ENCODE peak calls at places on chromosomes 2 and 18, in nine cellular contexts. L is Peyer's patch; Q is CD4-positive, alpha-beta T cell; W is GM06990; Y is fibroblast of the aortic adventitia; F is breast epithelium; D is lower lobe of right lung; H is WTC11; G is bronchial epithelial cell. A is an unnamed sample.

GRCh38 chr2:26477911-26478253 is at the start of gene OTOF:
- DNase-seq in Q (no peak), H (no peak), F (no peak), L (no peak), D (no peak), Y (peak; percentile 68), W (no peak), G (peak; percentile 29), A (no peak)

GRCh38 chr2:237600205-237600846 is 9.8 kb upstream of the RAB17 start:
- DNase-seq in Y (peak; percentile 81), Q (no peak), W (no peak), F (no peak), L (no peak), G (no peak), D (no peak), H (no peak), A (no peak)

GRCh38 chr18:79403723-79404566 is 8.2 kb downstream of the NFATC1 start:
- DNase-seq in H (no peak), Y (no peak), L (peak; percentile 30), G (peak; percentile 40), Q (no peak), D (peak; percentile 43), F (no peak), W (no peak), A (no peak)

GRCh38 chr2:155485141-155485842 is 786.8 kb downstream of the KCNJ3 start:
- DNase-seq in F (no peak), Q (no peak), D (no peak), H (no peak), L (no peak), W (no peak), G (peak; percentile 46), Y (no peak), A (no peak)

GRCh38 chr2:72694715-72695496 is 130.9 kb downstream of the EXOC6B start:
- DNase-seq in W (no peak), F (no peak), G (no peak), L (peak; percentile 72), H (no peak), Q (no peak), Y (peak; percentile 88), D (no peak), A (no peak)

GRCh38 chr18:35042389-35043066 is 1.3 kb downstream of the MAPRE2 start:
- DNase-seq in Q (no peak), Y (peak; percentile 66), L (no peak), G (peak; percentile 10), D (no peak), H (no peak), W (peak; percentile 33), F (no peak), A (no peak)

GRCh38 chr18:8858888-8859511 is 153.6 kb downstream of the MTCL1 start:
- DNase-seq in L (no peak), D (no peak), W (no peak), Q (no peak), H (no peak), Y (peak; percentile 99), F (no peak), G (peak; percentile 99), A (no peak)

GRCh38 chr2:220962556-220962955 is 609.5 kb downstream of the EPHA4 start:
- DNase-seq in Y (peak; percentile 4), H (no peak), W (no peak), Q (no peak), F (no peak), G (no peak), D (no peak), L (no peak), A (no peak)

GRCh38 chr2:160402498-160402897 is 91.1 kb downstream of the RBMS1 start:
- DNase-seq in G (no peak), W (no peak), F (no peak), L (no peak), D (no peak), Y (no peak), H (no peak), Q (no peak), A (no peak)

GRCh38 chr2:216881411-216881810 is 21.5 kb upstream of the TNP1 start:
- DNase-seq in W (no peak), L (no peak), Q (no peak), F (no peak), H (no peak), Y (no peak), D (no peak), G (no peak), A (no peak)

GRCh38 chr2:146826388-146826787 is 1018.4 kb upstream of the ACVR2A start:
- DNase-seq in Q (no peak), D (no peak), F (no peak), W (no peak), G (no peak), L (no peak), Y (no peak), H (no peak), A (no peak)

GRCh38 chr2:11421863-11422490 is 44.0 kb downstream of the E2F6 start:
- DNase-seq in W (no peak), H (no peak), L (no peak), F (no peak), D (no peak), Q (no peak), G (no peak), Y (no peak), A (no peak)

GRCh38 chr18:64103979-64104378 is 44.9 kb downstream of the LINC00305 start:
- DNase-seq in W (no peak), L (no peak), Q (no peak), F (no peak), Y (no peak), D (no peak), H (peak; percentile 50), G (no peak), A (no peak)

GRCh38 chr2:68365087-68365486 is at the start of gene PLEK:
- DNase-seq in L (peak; percentile 51), G (no peak), D (peak; percentile 84), Q (no peak), F (no peak), Y (no peak), H (no peak), W (peak; percentile 73), A (no peak)

GRCh38 chr18:44887227-44887631 is 206.5 kb downstream of the SETBP1 start:
- DNase-seq in Y (peak; percentile 61), L (no peak), F (no peak), G (peak; percentile 95), D (no peak), W (peak; percentile 70), H (no peak), Q (no peak), A (no peak)

GRCh38 chr2:110678457-110679336 is 834 bp upstream of the BUB1 start:
- DNase-seq in W (peak; percentile 19), Q (peak; percentile 8), F (no peak), G (peak; percentile 8), D (peak; percentile 50), Y (peak; percentile 33), L (peak; percentile 57), H (no peak), A (no peak)

GRCh38 chr2:204228169-204228940 is 291.8 kb downstream of the ICOS start:
- DNase-seq in H (no peak), D (no peak), L (no peak), Y (no peak), W (no peak), G (no peak), F (no peak), Q (no peak), A (no peak)

GRCh38 chr18:30485078-30485477 is 557.5 kb downstream of the DSC3 start:
- DNase-seq in F (no peak), G (peak; percentile 20), W (no peak), Q (no peak), L (no peak), Y (no peak), H (no peak), D (no peak), A (no peak)

DNA sequence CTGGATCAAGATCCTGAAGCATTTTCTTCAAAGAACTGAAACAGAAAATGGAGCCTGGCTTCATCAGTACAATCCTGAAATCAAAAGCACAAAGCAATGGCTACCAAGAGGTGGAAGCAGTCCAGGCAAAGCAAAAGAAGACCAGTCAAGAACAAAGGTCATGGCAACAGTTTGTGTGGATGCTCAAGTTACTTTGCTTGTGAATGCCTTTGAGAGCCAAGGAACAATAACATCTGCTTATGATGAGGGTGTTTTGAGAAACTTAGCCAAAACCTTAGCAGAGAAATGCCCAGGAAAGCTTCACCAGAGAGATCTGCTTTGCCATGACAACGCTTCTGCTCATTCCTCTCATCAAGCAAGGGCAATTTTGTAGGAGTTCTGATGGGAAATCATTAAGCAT is 723.1 kb downstream of the TMEM182 start:
- DNase-seq in G (no peak), F (no peak), W (no peak), H (no peak), Q (no peak), D (no peak), L (no peak), Y (no peak), A (no peak)
- TF ChIP-seq CTCF in G (no peak), F (no peak), W (no peak), H (no peak), Q (no peak), D (no peak), L (no peak), Y (no peak), A (no peak)

GRCh38 chr2:118221952-118222594 is 133.8 kb downstream of the INSIG2 start:
- DNase-seq in Q (no peak), G (peak; percentile 72), D (no peak), Y (peak; percentile 88), H (no peak), L (no peak), F (peak; percentile 24), W (no peak), A (no peak)
- TF ChIP-seq CTCF in Q (peak; percentile 87), G (peak; percentile 69), D (peak; percentile 69), Y (peak; percentile 74), H (peak; percentile 58), L (peak; percentile 68), F (peak; percentile 67), W (peak; percentile 65), A (peak; percentile 80)

GRCh38 chr2:179939282-179939681 is 67.8 kb downstream of the CWC22 start:
- DNase-seq in G (no peak), F (no peak), Y (no peak), D (no peak), Q (no peak), W (no peak), H (no peak), L (no peak), A (no peak)

GRCh38 chr2:179931502-179931901 is 70.1 kb upstream of the ZNF385B start:
- DNase-seq in W (no peak), G (no peak), D (no peak), F (no peak), L (no peak), Q (no peak), Y (no peak), H (no peak), A (no peak)

GRCh38 chr2:179938026-179938425 is 69.1 kb downstream of the CWC22 start:
- DNase-seq in F (no peak), G (no peak), H (no peak), Q (no peak), Y (no peak), W (no peak), L (no peak), D (no peak), A (no peak)

GRCh38 chr2:179932786-179933185 is 71.4 kb upstream of the ZNF385B start:
- DNase-seq in W (no peak), L (no peak), Y (peak; percentile 62), H (no peak), G (no peak), Q (no peak), D (peak; percentile 61), F (no peak), A (no peak)

GRCh38 chr2:179936654-179937053 is 70.4 kb downstream of the CWC22 start:
- DNase-seq in G (peak; percentile 50), W (no peak), L (peak; percentile 58), Q (no peak), F (no peak), D (no peak), Y (no peak), H (peak; percentile 70), A (peak; percentile 14)
- TF ChIP-seq CTCF in G (peak; percentile 46), W (peak; percentile 41), L (peak; percentile 73), Q (no peak), F (no peak), D (peak; percentile 48), Y (peak; percentile 41), H (peak; percentile 42), A (peak; percentile 59)

GRCh38 chr2:88191722-88192042 is 21.5 kb downstream of the THNSL2 start:
- DNase-seq in H (no peak), Y (no peak), Q (no peak), G (no peak), W (no peak), D (no peak), L (no peak), F (no peak), A (no peak)
- TF ChIP-seq CTCF in H (no peak), Y (no peak), Q (no peak), G (no peak), W (no peak), D (no peak), L (no peak), F (no peak), A (no peak)

A was measured in progenitor cell of endocrine pancreas.